ENCODE peak calls at places on chromosome X, in eight cellular contexts. R is ureter, Y is SW 1271, B is choroid plexus epithelial cell, I is Peyer's patch, M is D341Med, K is NCI-H2081, D is endothelial cell of umbilical vein. V is an unnamed sample.

GRCh38 chrX:143669395-143669794 is 33.5 kb upstream of the SLITRK4 start:
- DNase-seq in R (no peak), Y (no peak), B (no peak), I (no peak), M (no peak), K (no peak), D (no peak), V (no peak)

GRCh38 chrX:113305496-113305895 is 464.9 kb upstream of the AMOT start:
- DNase-seq in R (no peak), Y (no peak), B (peak), I (no peak), M (no peak), K (no peak), D (no peak), V (no peak)

GRCh38 chrX:129825746-129826505 is 17.8 kb downstream of the ZDHHC9 start:
- DNase-seq in R (no peak), Y (no peak), B (no peak), I (peak), M (no peak), K (no peak), D (no peak), V (peak)

GRCh38 chrX:54482839-54483593 is 13.0 kb downstream of the FGD1 start:
- DNase-seq in R (no peak), Y (no peak), B (no peak), I (no peak), M (no peak), K (no peak), D (no peak), V (peak)

GRCh38 chrX:153327561-153327960 is 6.0 kb upstream of the PNMA6F start:
- DNase-seq in R (no peak), Y (no peak), B (no peak), I (peak), M (no peak), K (no peak), D (no peak), V (no peak)

GRCh38 chrX:53442322-53442631 is 8.1 kb upstream of the HSD17B10 start:
- DNase-seq in R (no peak), Y (no peak), B (no peak), I (no peak), M (no peak), K (no peak), D (no peak), V (no peak)

GRCh38 chrX:38916801-38917200 is 115.5 kb downstream of the MID1IP1 start:
- DNase-seq in R (no peak), Y (no peak), B (no peak), I (no peak), M (no peak), K (no peak), D (no peak), V (no peak)

GRCh38 chrX:19678941-19679340 is 163.6 kb upstream of the MAP3K15 start:
- DNase-seq in R (no peak), Y (no peak), B (no peak), I (peak), M (no peak), K (no peak), D (no peak), V (no peak)

GRCh38 chrX:38452603-38453002 is 100.2 kb downstream of the OTC start:
- DNase-seq in R (no peak), Y (no peak), B (no peak), I (no peak), M (no peak), K (peak), D (no peak), V (no peak)

GRCh38 chrX:128804828-128805227 is 718.5 kb downstream of the SMARCA1 start:
- DNase-seq in R (no peak), Y (no peak), B (no peak), I (no peak), M (no peak), K (no peak), D (no peak), V (no peak)